ENCODE peak calls at places on chromosomes 5 and 9, in ten cellular contexts. G, E, U, F, K, W, D, Y, V and X are unnamed samples.

GRCh38 chr5:86526811-86527348 is 90.9 kb upstream of the COX7C start:
- DNase-seq in Y (peak), F (no peak), E (no peak), G (no peak), U (no peak), D (no peak), K (no peak), V (no peak), W (no peak), X (no peak)

GRCh38 chr9:128382261-128382660 is 11.1 kb downstream of the URM1 start:
- DNase-seq in Y (no peak), K (no peak), W (no peak), E (no peak), V (no peak), U (no peak), F (no peak), G (no peak), D (no peak), X (no peak)

GRCh38 chr9:79013715-79014610 is 557.8 kb upstream of the TLE4 start:
- DNase-seq in Y (no peak), G (no peak), K (no peak), V (no peak), F (no peak), E (peak), D (no peak), W (no peak), U (no peak), X (no peak)

GRCh38 chr5:168747987-168748777 is 169.0 kb upstream of the PANK3 start:
- DNase-seq in U (no peak), G (no peak), D (peak), K (peak), W (no peak), Y (peak), E (peak), F (no peak), V (peak), X (no peak)

GRCh38 chr5:162786234-162786633 is 651.2 kb upstream of the CCNG1 start:
- DNase-seq in V (no peak), Y (no peak), E (peak), K (no peak), W (no peak), G (no peak), F (no peak), U (no peak), D (no peak), X (no peak)

GRCh38 chr5:157669701-157670097 is 1.6 kb upstream of the C5orf52 start:
- DNase-seq in U (no peak), G (no peak), W (no peak), F (no peak), V (no peak), K (no peak), D (no peak), Y (no peak), E (no peak), X (no peak)

GRCh38 chr5:40270274-40270855 is 409.4 kb upstream of the PTGER4 start:
- DNase-seq in V (no peak), G (no peak), Y (no peak), U (no peak), F (no peak), E (no peak), K (no peak), D (no peak), W (no peak), X (no peak)

GRCh38 chr5:81162501-81162900 is 70.6 kb upstream of the CKMT2 start:
- DNase-seq in G (no peak), K (no peak), U (no peak), D (no peak), W (no peak), V (no peak), F (no peak), E (no peak), Y (no peak), X (no peak)

DNA sequence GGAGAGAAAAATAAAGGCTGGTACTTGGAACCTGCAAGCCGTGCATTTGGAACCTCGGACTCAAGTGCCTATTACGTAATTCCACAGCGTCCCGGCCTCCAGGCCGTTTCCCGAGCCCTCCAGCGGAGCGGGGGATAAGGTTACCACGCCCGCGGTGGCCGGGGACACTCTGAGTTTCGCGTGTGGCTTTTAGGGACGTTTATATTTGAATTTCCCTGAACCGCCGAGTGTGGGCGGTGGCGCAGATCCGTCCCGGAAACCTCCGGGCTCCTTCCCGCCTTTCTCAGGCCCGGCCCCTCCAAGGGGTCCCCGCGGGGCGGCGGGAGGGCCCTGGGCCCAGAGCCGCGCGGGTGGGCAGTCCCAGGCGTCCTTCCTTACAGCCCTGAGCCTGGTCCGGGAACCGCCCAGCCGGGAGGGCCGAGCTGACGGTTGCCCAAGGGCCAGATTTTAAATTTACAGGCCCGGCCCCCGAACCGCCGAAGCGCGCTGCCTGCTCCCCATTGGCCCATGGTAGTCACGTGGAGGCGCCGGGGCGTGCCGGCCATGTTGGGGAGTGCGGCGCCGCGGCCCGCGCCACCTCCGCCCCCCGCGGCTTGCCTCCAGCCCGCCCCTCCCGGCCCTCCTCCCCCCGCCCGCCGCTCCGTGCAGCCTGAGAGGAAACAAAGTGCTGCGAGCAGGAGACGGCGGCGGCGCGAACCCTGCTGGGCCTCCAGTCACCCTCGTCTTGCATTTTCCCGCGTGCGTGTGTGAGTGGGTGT is at the start of gene LMNB1:
- DNase-seq in Y (peak), F (peak), K (peak), U (peak), W (peak), D (peak), E (peak), G (peak), V (peak), X (peak)
- TF ChIP-seq CTCF in Y (peak), F (no peak), K (peak), U (peak), W (no peak), D (peak), E (no peak), G (no peak), V (no peak), X (no peak)

GRCh38 chr9:69472101-69472625 is 147.1 kb downstream of the ENTREP1 start:
- DNase-seq in F (no peak), U (no peak), V (no peak), E (no peak), Y (no peak), D (no peak), G (no peak), W (no peak), K (no peak), X (no peak)
- TF ChIP-seq CTCF in F (no peak), U (no peak), V (no peak), E (no peak), Y (no peak), D (no peak), G (no peak), W (no peak), K (no peak), X (no peak)

DNA sequence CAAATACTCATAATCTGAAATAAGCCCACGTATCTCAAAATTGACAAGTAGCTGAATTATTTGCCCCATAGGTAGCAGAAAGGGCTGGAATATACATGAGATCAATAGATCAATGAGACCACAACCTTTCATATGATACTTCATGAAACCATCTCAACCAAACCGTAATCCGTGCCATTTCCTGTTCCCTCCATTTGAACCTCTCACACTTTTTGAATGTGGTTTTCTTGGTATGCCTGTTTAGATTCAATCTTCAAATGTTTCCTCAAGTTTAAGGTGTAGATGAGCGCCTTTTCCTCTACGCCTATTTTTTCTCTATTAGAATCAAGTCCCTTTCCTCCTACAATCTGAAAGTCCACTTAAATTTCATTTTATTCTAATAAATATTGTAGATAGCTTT is 805.5 kb downstream of the EFNA5 start:
- DNase-seq in G (no peak), U (no peak), V (no peak), E (no peak), Y (peak), D (no peak), W (no peak), F (no peak), K (no peak), X (no peak)
- TF ChIP-seq CTCF in G (no peak), U (no peak), V (no peak), E (no peak), Y (no peak), D (no peak), W (no peak), F (no peak), K (no peak), X (no peak)

GRCh38 chr5:55694152-55694830 is 17.8 kb downstream of the SLC38A9 start:
- DNase-seq in F (no peak), E (peak), U (no peak), D (no peak), V (peak), K (no peak), Y (no peak), G (no peak), W (no peak), X (no peak)
- TF ChIP-seq CTCF in F (no peak), E (peak), U (peak), D (peak), V (peak), K (peak), Y (peak), G (peak), W (peak), X (peak)

GRCh38 chr5:136689563-136689962 is 324.2 kb upstream of the TRPC7 start:
- DNase-seq in G (no peak), D (no peak), K (no peak), V (no peak), F (no peak), E (no peak), U (no peak), W (no peak), Y (no peak), X (no peak)

DNA sequence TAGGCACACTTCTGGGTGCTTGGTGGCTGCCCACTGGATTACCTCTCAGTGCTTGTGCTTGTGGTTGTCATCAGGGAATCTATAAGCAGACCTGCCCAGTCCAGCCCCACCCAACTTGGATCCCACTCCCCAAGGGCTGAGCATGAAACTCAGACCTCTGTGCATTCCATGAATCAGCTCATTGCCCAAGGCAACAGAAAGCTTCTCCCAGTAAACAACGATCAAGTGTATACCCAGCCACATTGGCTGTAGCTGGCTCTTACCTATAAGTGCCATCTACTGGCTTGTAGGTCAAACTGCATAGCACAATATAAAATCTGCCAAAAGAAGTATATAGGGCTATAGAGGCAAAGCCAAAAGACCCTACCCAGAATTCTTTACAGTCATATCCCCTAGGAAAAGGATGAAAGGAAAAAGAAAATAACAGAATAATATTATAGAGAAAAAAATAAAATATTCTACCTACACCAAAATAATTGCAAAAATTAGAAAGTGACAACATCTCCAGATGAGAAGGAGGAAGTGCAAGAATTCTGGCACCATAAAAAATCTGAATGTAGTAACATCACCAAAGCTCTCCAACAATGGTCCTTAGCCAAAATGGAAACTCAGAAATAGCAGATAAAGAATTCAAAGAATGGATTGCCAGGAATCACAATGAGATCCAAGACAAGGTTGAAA is 321.0 kb upstream of the TRPC7 start:
- DNase-seq in V (peak), U (no peak), D (no peak), F (no peak), K (no peak), G (no peak), E (peak), Y (no peak), W (no peak), X (no peak)
- TF ChIP-seq CTCF in V (no peak), U (peak), D (peak), F (no peak), K (peak), G (no peak), E (peak), Y (peak), W (peak), X (peak)

GRCh38 chr9:3906437-3907213 is 380.8 kb upstream of the RFX3 start:
- DNase-seq in K (no peak), E (peak), D (no peak), W (no peak), U (no peak), Y (no peak), F (no peak), G (peak), V (peak), X (no peak)
- TF ChIP-seq CTCF in K (no peak), E (no peak), D (no peak), W (no peak), U (peak), Y (no peak), F (no peak), G (no peak), V (no peak), X (no peak)

GRCh38 chr9:6109571-6109970 is 94.1 kb upstream of the RANBP6 start:
- DNase-seq in D (no peak), E (peak), G (no peak), V (no peak), F (no peak), W (no peak), Y (no peak), K (no peak), U (no peak), X (no peak)

GRCh38 chr9:6105738-6106137 is 90.3 kb upstream of the RANBP6 start:
- DNase-seq in D (no peak), W (no peak), K (no peak), U (no peak), E (no peak), G (no peak), F (no peak), Y (no peak), V (no peak), X (no peak)

GRCh38 chr9:6109986-6110385 is 94.6 kb upstream of the RANBP6 start:
- DNase-seq in D (no peak), W (no peak), E (peak), G (no peak), V (no peak), K (no peak), Y (no peak), U (no peak), F (no peak), X (no peak)

GRCh38 chr9:6106576-6107339 is 91.3 kb upstream of the RANBP6 start:
- DNase-seq in E (peak), Y (peak), G (no peak), W (no peak), U (no peak), V (peak), D (no peak), K (peak), F (no peak), X (no peak)
- TF ChIP-seq CTCF in E (peak), Y (peak), G (peak), W (peak), U (peak), V (peak), D (peak), K (peak), F (no peak), X (peak)

GRCh38 chr9:117250610-117251215 is 164.1 kb downstream of the ASTN2 start:
- DNase-seq in E (no peak), W (no peak), G (no peak), Y (no peak), F (no peak), U (no peak), V (no peak), K (no peak), D (no peak), X (no peak)

GRCh38 chr9:117249799-117250198 is 165.1 kb downstream of the ASTN2 start:
- DNase-seq in F (no peak), V (no peak), E (no peak), U (no peak), G (no peak), W (no peak), Y (no peak), K (no peak), D (no peak), X (no peak)

GRCh38 chr9:117253256-117253655 is 161.6 kb downstream of the ASTN2 start:
- DNase-seq in F (no peak), Y (no peak), U (no peak), D (no peak), E (no peak), G (no peak), K (no peak), V (no peak), W (no peak), X (no peak)

GRCh38 chr9:117245225-117245624 is 169.6 kb downstream of the ASTN2 start:
- DNase-seq in Y (no peak), F (no peak), W (no peak), E (no peak), D (no peak), U (no peak), G (no peak), K (no peak), V (no peak), X (no peak)

GRCh38 chr9:117247271-117247670 is 167.6 kb downstream of the ASTN2 start:
- DNase-seq in Y (no peak), F (no peak), D (no peak), K (no peak), W (no peak), G (no peak), V (peak), E (no peak), U (no peak), X (no peak)
- TF ChIP-seq CTCF in Y (peak), F (no peak), D (peak), K (no peak), W (peak), G (peak), V (no peak), E (no peak), U (peak), X (peak)

GRCh38 chr5:139650031-139650688 is 2.0 kb downstream of the CXXC5 start:
- DNase-seq in U (peak), V (no peak), K (peak), Y (peak), W (no peak), G (no peak), E (no peak), D (peak), F (no peak), X (peak)
- TF ChIP-seq CTCF in U (peak), V (no peak), K (peak), Y (peak), W (peak), G (peak), E (no peak), D (peak), F (peak), X (peak)